ENCODE peak calls at places on chromosome 13, in nine cellular contexts. O is effector memory CD4-positive, alpha-beta T cell; E is psoas muscle; M is body of pancreas; D is keratinocyte; W is CD4-positive, CD25-positive, alpha-beta regulatory T cell; Y is NT2/D1; P is colonic mucosa; Q is thoracic aorta. Z is an unnamed sample.

GRCh38 chr13:32846020-32846451 is 170.2 kb upstream of the KL start:
- DNase-seq in Q (no peak), P (no peak), E (no peak), D (no peak), Y (no peak), M (no peak), O (no peak), W (no peak), Z (no peak)

GRCh38 chr13:106348032-106348431 is 187.4 kb downstream of the EFNB2 start:
- DNase-seq in O (no peak), M (no peak), Q (no peak), Y (peak; percentile 66), D (peak; percentile 88), E (no peak), P (no peak), W (no peak), Z (no peak)

GRCh38 chr13:80037505-80037888 is 303.4 kb downstream of the SPRY2 start:
- DNase-seq in W (no peak), E (no peak), M (no peak), O (no peak), P (no peak), Q (no peak), D (peak; percentile 44), Y (no peak), Z (no peak)

GRCh38 chr13:107296804-107297203 is 728.9 kb upstream of the ARGLU1 start:
- DNase-seq in P (no peak), W (no peak), E (no peak), O (no peak), D (no peak), M (no peak), Y (no peak), Q (no peak), Z (no peak)

GRCh38 chr13:52851153-52851962 is 2.9 kb upstream of the PCDH8 start:
- DNase-seq in O (no peak), P (peak; percentile 44), W (no peak), Q (no peak), M (peak; percentile 24), E (no peak), D (no peak), Y (peak; percentile 85), Z (peak; percentile 7)

GRCh38 chr13:106433066-106433465 is 102.4 kb downstream of the EFNB2 start:
- DNase-seq in D (no peak), Y (no peak), P (no peak), W (no peak), M (no peak), Q (no peak), E (no peak), O (no peak), Z (no peak)

GRCh38 chr13:66312312-66313087 is 917.6 kb downstream of the PCDH9 start:
- DNase-seq in W (no peak), D (no peak), E (no peak), M (peak; percentile 21), Y (no peak), Q (no peak), O (no peak), P (peak; percentile 61), Z (peak; percentile 6)

GRCh38 chr13:49367640-49368431 is 76.0 kb downstream of the CAB39L start:
- DNase-seq in Y (peak; percentile 47), Q (no peak), D (no peak), M (no peak), E (no peak), O (no peak), W (no peak), P (no peak), Z (no peak)

GRCh38 chr13:48491423-48492122 is 41.3 kb downstream of the RCBTB2 start:
- DNase-seq in W (no peak), P (no peak), Q (no peak), E (no peak), D (no peak), O (no peak), M (no peak), Y (no peak), Z (no peak)

GRCh38 chr13:92967923-92968322 is 258.7 kb upstream of the GPC6 start:
- DNase-seq in E (no peak), P (no peak), Y (no peak), W (no peak), Q (no peak), M (no peak), D (no peak), O (no peak), Z (peak; percentile 18)

GRCh38 chr13:102651892-102652291 is 43.0 kb downstream of the METTL21C start:
- DNase-seq in W (no peak), P (no peak), Q (no peak), D (no peak), E (no peak), M (no peak), Y (no peak), O (no peak), Z (no peak)

GRCh38 chr13:23749288-23749880 is 139.8 kb downstream of the MIPEP start:
- DNase-seq in P (no peak), D (no peak), O (no peak), M (no peak), E (no peak), Q (no peak), W (no peak), Y (no peak), Z (no peak)

GRCh38 chr13:23584275-23584674 is 14.1 kb downstream of the TNFRSF19 start:
- DNase-seq in Q (no peak), Y (no peak), E (no peak), M (no peak), D (no peak), O (no peak), P (no peak), W (no peak), Z (no peak)

GRCh38 chr13:29597246-29597645 is 1.8 kb upstream of the SLC7A1 start:
- DNase-seq in O (no peak), E (no peak), M (no peak), D (no peak), W (no peak), P (no peak), Q (no peak), Y (no peak), Z (no peak)

GRCh38 chr13:50081106-50081898 is 66.1 kb downstream of the KCNRG start:
- DNase-seq in Q (no peak), W (no peak), Y (no peak), O (peak; percentile 29), D (no peak), P (peak; percentile 71), M (peak; percentile 57), E (peak; percentile 69), Z (no peak)

GRCh38 chr13:93776936-93777335 is 550.3 kb downstream of the GPC6 start:
- DNase-seq in Q (no peak), M (no peak), P (no peak), Y (no peak), O (no peak), D (no peak), W (no peak), E (no peak), Z (no peak)

GRCh38 chr13:75907044-75907443 is 270.9 kb downstream of the LMO7 start:
- DNase-seq in M (no peak), W (no peak), E (no peak), Q (no peak), O (no peak), Y (no peak), D (no peak), P (no peak), Z (no peak)

GRCh38 chr13:75906315-75906714 is 270.2 kb downstream of the LMO7 start:
- DNase-seq in W (no peak), E (no peak), O (no peak), P (no peak), D (no peak), Y (no peak), Q (no peak), M (no peak), Z (no peak)

GRCh38 chr13:75910591-75910990 is 274.5 kb downstream of the LMO7 start:
- DNase-seq in P (no peak), E (no peak), M (no peak), Y (no peak), D (no peak), Q (no peak), O (no peak), W (no peak), Z (no peak)

GRCh38 chr13:75904012-75904411 is 267.9 kb downstream of the LMO7 start:
- DNase-seq in W (no peak), O (no peak), Y (no peak), M (no peak), Q (no peak), P (no peak), D (no peak), E (no peak), Z (no peak)

GRCh38 chr13:75908137-75908536 is 272.0 kb downstream of the LMO7 start:
- DNase-seq in E (peak; percentile 55), D (no peak), P (peak; percentile 21), Q (no peak), W (no peak), O (no peak), M (no peak), Y (no peak), Z (no peak)
- H3K4me1 ChIP-seq in E (peaks cover 14% of the 10 kb centered on the region), D (no peaks in the 10 kb centered on the region), P (no peaks in the 10 kb centered on the region), Q (peaks cover 19% of the 10 kb centered on the region), W (no peaks in the 10 kb centered on the region), O (no peaks in the 10 kb centered on the region), M (no peaks in the 10 kb centered on the region), Y (no peaks in the 10 kb centered on the region), Z (no peaks in the 10 kb centered on the region)

GRCh38 chr13:99065250-99066015 is 87.6 kb upstream of the DOCK9 start:
- DNase-seq in Y (no peak), O (no peak), D (no peak), M (no peak), W (no peak), E (no peak), P (no peak), Q (no peak), Z (no peak)
- H3K4me1 ChIP-seq in Y (peaks cover 4% of the 10 kb centered on the region), O (peaks cover 12% of the 10 kb centered on the region), D (peaks cover 57% of the 10 kb centered on the region), M (peaks cover 17% of the 10 kb centered on the region), W (peaks cover 15% of the 10 kb centered on the region), E (no peaks in the 10 kb centered on the region), P (no peaks in the 10 kb centered on the region), Q (peaks cover 15% of the 10 kb centered on the region), Z (no peaks in the 10 kb centered on the region)

GRCh38 chr13:109157275-109157674 is 527.9 kb downstream of the MYO16 start:
- DNase-seq in W (no peak), M (no peak), P (no peak), Y (no peak), Q (no peak), O (no peak), D (no peak), E (no peak), Z (no peak)
- H3K4me1 ChIP-seq in W (no peaks in the 10 kb centered on the region), M (no peaks in the 10 kb centered on the region), P (no peaks in the 10 kb centered on the region), Y (peaks cover 2% of the 10 kb centered on the region), Q (peaks cover 30% of the 10 kb centered on the region), O (no peaks in the 10 kb centered on the region), D (peaks cover 83% of the 10 kb centered on the region), E (peaks cover 10% of the 10 kb centered on the region), Z (no peaks in the 10 kb centered on the region)

GRCh38 chr13:51225034-51225433 is 2.8 kb downstream of the FAM124A start:
- DNase-seq in Y (no peak), M (no peak), P (no peak), W (no peak), E (no peak), D (no peak), Q (no peak), O (no peak), Z (no peak)
- H3K4me1 ChIP-seq in Y (no peaks in the 10 kb centered on the region), M (peaks cover 15% of the 10 kb centered on the region), P (peaks cover 6% of the 10 kb centered on the region), W (peaks cover 11% of the 10 kb centered on the region), E (peaks cover 10% of the 10 kb centered on the region), D (peaks cover 4% of the 10 kb centered on the region), Q (peaks cover 14% of the 10 kb centered on the region), O (peaks cover 9% of the 10 kb centered on the region), Z (peaks cover 11% of the 10 kb centered on the region)

GRCh38 chr13:41613984-41614581 is 156.7 kb downstream of the RGCC start:
- DNase-seq in D (no peak), E (peak; percentile 68), Q (no peak), M (peak; percentile 18), W (no peak), O (no peak), Y (no peak), P (no peak), Z (peak; percentile 94)
- H3K4me1 ChIP-seq in D (peaks cover 31% of the 10 kb centered on the region), E (peaks cover 5% of the 10 kb centered on the region), Q (peaks cover 35% of the 10 kb centered on the region), M (peaks cover 8% of the 10 kb centered on the region), W (no peaks in the 10 kb centered on the region), O (no peaks in the 10 kb centered on the region), Y (peaks cover 3% of the 10 kb centered on the region), P (no peaks in the 10 kb centered on the region), Z (peaks cover 42% of the 10 kb centered on the region)